ENCODE peak calls at places on chromosomes 11 and 22, in six cellular contexts. One of them, this sample, is unnamed. For H3K36me3 and H3K79me2, the result is how much of the 10 kb centered on the place peaks cover.

GRCh38 chr11:43756575-43756974 is 76.0 kb downstream of the HSD17B12 start:
- DNase-seq in PC-3: peak
- DNase-seq in SK-N-SH: no peak
- DNase-seq in H1: no peak
- DNase-seq in fibroblast of lung: peak
- DNase-seq in MM.1S: no peak
- DNase-seq in this sample: no peak

GRCh38 chr11:34870548-34871209 is 45.5 kb downstream of the APIP start:
- DNase-seq in PC-3: no peak
- DNase-seq in SK-N-SH: no peak
- DNase-seq in H1: no peak
- DNase-seq in fibroblast of lung: no peak
- DNase-seq in MM.1S: no peak
- DNase-seq in this sample: no peak

GRCh38 chr11:116501728-116502127 is 271.1 kb downstream of the BUD13 start:
- DNase-seq in PC-3: no peak
- DNase-seq in SK-N-SH: no peak
- DNase-seq in H1: no peak
- DNase-seq in fibroblast of lung: no peak
- DNase-seq in MM.1S: no peak
- DNase-seq in this sample: no peak

GRCh38 chr11:40434941-40435340 is 1024.5 kb downstream of the LRRC4C start:
- DNase-seq in PC-3: no peak
- DNase-seq in SK-N-SH: no peak
- DNase-seq in H1: no peak
- DNase-seq in fibroblast of lung: peak
- DNase-seq in MM.1S: no peak
- DNase-seq in this sample: no peak

GRCh38 chr22:36027960-36028645 is 521 bp downstream of the RBFOX2 start:
- DNase-seq in PC-3: peak
- DNase-seq in SK-N-SH: peak
- DNase-seq in H1: peak
- DNase-seq in fibroblast of lung: no peak
- DNase-seq in MM.1S: peak
- DNase-seq in this sample: no peak

GRCh38 chr11:133951484-133952198 is 5.1 kb downstream of the IGSF9B start:
- DNase-seq in PC-3: peak
- DNase-seq in SK-N-SH: peak
- DNase-seq in H1: peak
- DNase-seq in fibroblast of lung: no peak
- DNase-seq in MM.1S: no peak
- DNase-seq in this sample: no peak

GRCh38 chr11:44684886-44685285 is 41.9 kb upstream of the TSPAN18 start:
- DNase-seq in PC-3: no peak
- DNase-seq in SK-N-SH: no peak
- DNase-seq in H1: no peak
- DNase-seq in fibroblast of lung: no peak
- DNase-seq in MM.1S: no peak
- DNase-seq in this sample: no peak

GRCh38 chr11:60953781-60954180 is 1.8 kb upstream of the SLC15A3 start:
- DNase-seq in PC-3: no peak
- DNase-seq in SK-N-SH: no peak
- DNase-seq in H1: no peak
- DNase-seq in fibroblast of lung: no peak
- DNase-seq in MM.1S: no peak
- DNase-seq in this sample: no peak

GRCh38 chr22:29393019-29393608 is 4.7 kb upstream of the AP1B1 start:
- DNase-seq in PC-3: no peak
- DNase-seq in SK-N-SH: no peak
- DNase-seq in H1: no peak
- DNase-seq in fibroblast of lung: no peak
- DNase-seq in MM.1S: no peak
- DNase-seq in this sample: no peak

GRCh38 chr11:10438451-10438850 is 16.6 kb upstream of the AMPD3 start:
- DNase-seq in PC-3: no peak
- DNase-seq in SK-N-SH: no peak
- DNase-seq in H1: no peak
- DNase-seq in fibroblast of lung: no peak
- DNase-seq in MM.1S: no peak
- DNase-seq in this sample: no peak

GRCh38 chr11:12746593-12747097 is 72.4 kb downstream of the TEAD1 start:
- DNase-seq in PC-3: peak
- DNase-seq in SK-N-SH: peak
- DNase-seq in H1: peak
- DNase-seq in fibroblast of lung: peak
- DNase-seq in MM.1S: no peak
- DNase-seq in this sample: peak

GRCh38 chr11:23423656-23424055 is 563.4 kb upstream of the CCDC179 start:
- DNase-seq in PC-3: no peak
- DNase-seq in SK-N-SH: no peak
- DNase-seq in H1: no peak
- DNase-seq in fibroblast of lung: no peak
- DNase-seq in MM.1S: no peak
- DNase-seq in this sample: no peak

GRCh38 chr11:16770016-16770415 is 31.6 kb downstream of the C11orf58 start:
- DNase-seq in PC-3: no peak
- DNase-seq in SK-N-SH: peak
- DNase-seq in H1: no peak
- DNase-seq in fibroblast of lung: no peak
- DNase-seq in MM.1S: no peak
- DNase-seq in this sample: no peak

GRCh38 chr11:26905368-26905767 is 88.5 kb upstream of the FIBIN start:
- DNase-seq in PC-3: no peak
- DNase-seq in SK-N-SH: peak
- DNase-seq in H1: no peak
- DNase-seq in fibroblast of lung: peak
- DNase-seq in MM.1S: no peak
- DNase-seq in this sample: no peak
- H3K36me3 ChIP-seq in PC-3: under half
- H3K36me3 ChIP-seq in SK-N-SH: under half
- H3K36me3 ChIP-seq in H1: under half
- H3K36me3 ChIP-seq in fibroblast of lung: under half
- H3K36me3 ChIP-seq in MM.1S: under half
- H3K36me3 ChIP-seq in this sample: under half

GRCh38 chr11:62671272-62671603 is 235 bp upstream of the UQCC3 start:
- DNase-seq in PC-3: no peak
- DNase-seq in SK-N-SH: no peak
- DNase-seq in H1: no peak
- DNase-seq in fibroblast of lung: no peak
- DNase-seq in MM.1S: no peak
- DNase-seq in this sample: no peak

GRCh38 chr11:62667460-62667859 is 2.3 kb downstream of the CSKMT start:
- DNase-seq in PC-3: no peak
- DNase-seq in SK-N-SH: no peak
- DNase-seq in H1: no peak
- DNase-seq in fibroblast of lung: no peak
- DNase-seq in MM.1S: no peak
- DNase-seq in this sample: no peak

GRCh38 chr11:62671604-62672528 is at the start of the genes LBHD1 and UQCC3:
- DNase-seq in PC-3: peak
- DNase-seq in SK-N-SH: peak
- DNase-seq in H1: peak
- DNase-seq in fibroblast of lung: peak
- DNase-seq in MM.1S: peak
- DNase-seq in this sample: peak

GRCh38 chr11:62666259-62666926 is 1.3 kb downstream of the CSKMT start:
- DNase-seq in PC-3: no peak
- DNase-seq in SK-N-SH: no peak
- DNase-seq in H1: no peak
- DNase-seq in fibroblast of lung: no peak
- DNase-seq in MM.1S: no peak
- DNase-seq in this sample: peak

GRCh38 chr11:62669420-62670161 is 1.9 kb upstream of the UQCC3 start:
- DNase-seq in PC-3: peak
- DNase-seq in SK-N-SH: no peak
- DNase-seq in H1: no peak
- DNase-seq in fibroblast of lung: no peak
- DNase-seq in MM.1S: no peak
- DNase-seq in this sample: peak
- H3K79me2 ChIP-seq in PC-3: half or more
- H3K79me2 ChIP-seq in SK-N-SH: half or more
- H3K79me2 ChIP-seq in H1: under half
- H3K79me2 ChIP-seq in fibroblast of lung: under half
- H3K79me2 ChIP-seq in MM.1S: half or more
- H3K79me2 ChIP-seq in this sample: half or more

GRCh38 chr11:57299150-57299737 is 25.5 kb downstream of the TNKS1BP1 start:
- DNase-seq in PC-3: no peak
- DNase-seq in SK-N-SH: no peak
- DNase-seq in H1: no peak
- DNase-seq in fibroblast of lung: no peak
- DNase-seq in MM.1S: no peak
- DNase-seq in this sample: no peak

GRCh38 chr11:57302489-57302888 is 22.3 kb downstream of the TNKS1BP1 start:
- DNase-seq in PC-3: no peak
- DNase-seq in SK-N-SH: no peak
- DNase-seq in H1: no peak
- DNase-seq in fibroblast of lung: no peak
- DNase-seq in MM.1S: no peak
- DNase-seq in this sample: no peak

GRCh38 chr11:57301711-57302423 is 22.9 kb downstream of the TNKS1BP1 start:
- DNase-seq in PC-3: no peak
- DNase-seq in SK-N-SH: peak
- DNase-seq in H1: no peak
- DNase-seq in fibroblast of lung: no peak
- DNase-seq in MM.1S: no peak
- DNase-seq in this sample: no peak

GRCh38 chr11:57303280-57303989 is 21.3 kb downstream of the TNKS1BP1 start:
- DNase-seq in PC-3: no peak
- DNase-seq in SK-N-SH: peak
- DNase-seq in H1: no peak
- DNase-seq in fibroblast of lung: no peak
- DNase-seq in MM.1S: no peak
- DNase-seq in this sample: no peak

DNA sequence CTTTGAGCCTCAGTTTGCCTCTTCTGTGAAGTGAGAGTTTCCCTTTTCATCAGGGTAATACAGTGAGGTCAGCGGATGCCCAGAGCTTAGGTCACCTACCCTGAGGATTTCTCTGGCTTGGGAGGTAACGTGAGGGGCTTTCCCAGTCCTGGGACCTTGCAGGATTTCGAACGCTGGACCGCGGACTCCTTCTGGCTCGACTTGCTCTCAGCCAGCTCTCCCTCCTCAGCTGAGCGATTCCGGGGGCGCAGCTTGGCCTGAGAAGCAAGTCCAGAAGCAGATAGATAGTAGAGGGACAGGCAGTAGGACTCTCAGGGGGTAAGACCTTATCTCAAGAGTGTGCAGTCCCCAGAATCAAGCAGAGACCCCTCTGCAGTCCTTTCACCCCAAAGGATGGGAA is 24.0 kb downstream of the TNKS1BP1 start:
- DNase-seq in PC-3: no peak
- DNase-seq in SK-N-SH: no peak
- DNase-seq in H1: no peak
- DNase-seq in fibroblast of lung: no peak
- DNase-seq in MM.1S: no peak
- DNase-seq in this sample: no peak
- H3K36me3 ChIP-seq in PC-3: half or more
- H3K36me3 ChIP-seq in SK-N-SH: half or more
- H3K36me3 ChIP-seq in H1: under half
- H3K36me3 ChIP-seq in fibroblast of lung: under half
- H3K36me3 ChIP-seq in MM.1S: under half
- H3K36me3 ChIP-seq in this sample: under half

DNA sequence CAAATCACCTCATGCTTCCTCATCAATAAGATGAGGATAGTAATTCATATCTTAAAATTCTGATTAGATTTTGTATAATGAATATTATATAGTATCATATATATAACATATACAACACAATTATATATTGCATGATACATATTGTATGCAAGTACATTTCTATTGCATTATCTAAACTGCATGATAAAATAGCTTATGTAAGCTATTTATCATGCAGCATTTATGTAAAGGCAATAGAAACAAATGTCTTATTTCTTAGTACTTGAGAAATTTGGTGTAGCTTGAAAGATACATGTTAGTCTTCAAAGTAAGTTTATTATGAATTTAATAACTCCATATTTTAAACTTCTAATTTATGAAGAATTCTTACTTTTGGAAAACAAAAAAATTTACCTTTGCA is 5.5 kb downstream of the LIN7C start:
- DNase-seq in PC-3: no peak
- DNase-seq in SK-N-SH: no peak
- DNase-seq in H1: no peak
- DNase-seq in fibroblast of lung: no peak
- DNase-seq in MM.1S: no peak
- DNase-seq in this sample: no peak
- H3K79me2 ChIP-seq in PC-3: under half
- H3K79me2 ChIP-seq in SK-N-SH: half or more
- H3K79me2 ChIP-seq in H1: under half
- H3K79me2 ChIP-seq in fibroblast of lung: under half
- H3K79me2 ChIP-seq in MM.1S: half or more
- H3K79me2 ChIP-seq in this sample: half or more

GRCh38 chr11:686451-687243 is 8.4 kb downstream of the DEAF1 start:
- DNase-seq in PC-3: no peak
- DNase-seq in SK-N-SH: no peak
- DNase-seq in H1: no peak
- DNase-seq in fibroblast of lung: no peak
- DNase-seq in MM.1S: no peak
- DNase-seq in this sample: no peak
- H3K36me3 ChIP-seq in PC-3: under half
- H3K36me3 ChIP-seq in SK-N-SH: under half
- H3K36me3 ChIP-seq in H1: under half
- H3K36me3 ChIP-seq in fibroblast of lung: under half
- H3K36me3 ChIP-seq in MM.1S: under half
- H3K36me3 ChIP-seq in this sample: under half

GRCh38 chr11:19660076-19660475 is 52.6 kb upstream of the NAV2 start:
- DNase-seq in PC-3: peak
- DNase-seq in SK-N-SH: no peak
- DNase-seq in H1: no peak
- DNase-seq in fibroblast of lung: peak
- DNase-seq in MM.1S: peak
- DNase-seq in this sample: peak

GRCh38 chr11:19661827-19662226 is 50.8 kb upstream of the NAV2 start:
- DNase-seq in PC-3: no peak
- DNase-seq in SK-N-SH: no peak
- DNase-seq in H1: no peak
- DNase-seq in fibroblast of lung: no peak
- DNase-seq in MM.1S: no peak
- DNase-seq in this sample: no peak

GRCh38 chr11:19659529-19659928 is 53.1 kb upstream of the NAV2 start:
- DNase-seq in PC-3: no peak
- DNase-seq in SK-N-SH: no peak
- DNase-seq in H1: no peak
- DNase-seq in fibroblast of lung: no peak
- DNase-seq in MM.1S: no peak
- DNase-seq in this sample: no peak

GRCh38 chr11:19656140-19656541 is 56.5 kb upstream of the NAV2 start:
- DNase-seq in PC-3: no peak
- DNase-seq in SK-N-SH: peak
- DNase-seq in H1: no peak
- DNase-seq in fibroblast of lung: no peak
- DNase-seq in MM.1S: no peak
- DNase-seq in this sample: no peak

GRCh38 chr11:19658344-19658743 is 54.3 kb upstream of the NAV2 start:
- DNase-seq in PC-3: peak
- DNase-seq in SK-N-SH: no peak
- DNase-seq in H1: no peak
- DNase-seq in fibroblast of lung: no peak
- DNase-seq in MM.1S: no peak
- DNase-seq in this sample: no peak
- H3K79me2 ChIP-seq in PC-3: under half
- H3K79me2 ChIP-seq in SK-N-SH: half or more
- H3K79me2 ChIP-seq in H1: under half
- H3K79me2 ChIP-seq in fibroblast of lung: under half
- H3K79me2 ChIP-seq in MM.1S: under half
- H3K79me2 ChIP-seq in this sample: under half

GRCh38 chr11:102399189-102399588 is 52.2 kb downstream of the BIRC2 start:
- DNase-seq in PC-3: no peak
- DNase-seq in SK-N-SH: no peak
- DNase-seq in H1: no peak
- DNase-seq in fibroblast of lung: no peak
- DNase-seq in MM.1S: no peak
- DNase-seq in this sample: no peak
- H3K36me3 ChIP-seq in PC-3: under half
- H3K36me3 ChIP-seq in SK-N-SH: half or more
- H3K36me3 ChIP-seq in H1: under half
- H3K36me3 ChIP-seq in fibroblast of lung: under half
- H3K36me3 ChIP-seq in MM.1S: under half
- H3K36me3 ChIP-seq in this sample: half or more

This sample was measured in PC-9.